ENCODE peak calls at places on chromosomes 12 and 14, in nine cellular contexts. X, V, O, G, F, H, I, Z and W are unnamed samples.
A peak's percentile ranks its signal among the peaks of the same experiment; 100 is the strongest.

GRCh38 chr14:61426048-61426447 is 104.7 kb downstream of the PRKCH start:
- DNase-seq in X (no peak), V (no peak), O (no peak), G (no peak), F (no peak), H (no peak), I (no peak), Z (no peak), W (no peak)

GRCh38 chr14:56760164-56760914 is 49.9 kb downstream of the OTX2 start:
- DNase-seq in X (no peak), V (no peak), O (no peak), G (no peak), F (no peak), H (no peak), I (no peak), Z (peak; percentile 66), W (peak; percentile 74)

GRCh38 chr14:37598085-37598972 is 2.9 kb downstream of the TTC6 start:
- DNase-seq in X (no peak), V (no peak), O (no peak), G (no peak), F (no peak), H (peak; percentile 69), I (no peak), Z (no peak), W (peak; percentile 49)

GRCh38 chr14:104116544-104117340 is 21.6 kb upstream of the KIF26A start:
- DNase-seq in X (peak; percentile 1), V (no peak), O (peak; percentile 30), G (no peak), F (no peak), H (peak; percentile 62), I (peak; percentile 75), Z (no peak), W (peak; percentile 6)

GRCh38 chr14:61438860-61439765 is 117.7 kb downstream of the PRKCH start:
- DNase-seq in X (peak; percentile 46), V (peak; percentile 44), O (no peak), G (no peak), F (peak; percentile 30), H (peak; percentile 76), I (no peak), Z (no peak), W (no peak)

GRCh38 chr14:39229222-39229543 is 4.5 kb upstream of the MIA2 start:
- DNase-seq in X (no peak), V (peak; percentile 67), O (no peak), G (no peak), F (no peak), H (no peak), I (no peak), Z (no peak), W (no peak)

GRCh38 chr12:29024117-29024516 is 125.0 kb upstream of the FAR2 start:
- DNase-seq in X (no peak), V (no peak), O (no peak), G (no peak), F (no peak), H (no peak), I (no peak), Z (no peak), W (no peak)

GRCh38 chr12:119230804-119231203 is 52.1 kb downstream of the HSPB8 start:
- DNase-seq in X (no peak), V (no peak), O (no peak), G (no peak), F (no peak), H (no peak), I (no peak), Z (no peak), W (no peak)

GRCh38 chr14:24132061-24132685 is 1.7 kb downstream of the FITM1 start:
- DNase-seq in X (no peak), V (peak; percentile 67), O (peak; percentile 36), G (no peak), F (peak; percentile 30), H (no peak), I (no peak), Z (peak; percentile 67), W (no peak)

GRCh38 chr12:93434305-93434704 is 7.4 kb downstream of the UBE2N start:
- DNase-seq in X (no peak), V (no peak), O (no peak), G (no peak), F (no peak), H (no peak), I (no peak), Z (no peak), W (no peak)

GRCh38 chr14:95545769-95546168 is 10.9 kb downstream of the GLRX5 start:
- DNase-seq in X (no peak), V (no peak), O (no peak), G (peak; percentile 71), F (no peak), H (peak; percentile 7), I (no peak), Z (no peak), W (no peak)

GRCh38 chr14:50666772-50667490 is 1.2 kb downstream of the SAV1 start:
- DNase-seq in X (peak; percentile 44), V (peak; percentile 57), O (no peak), G (no peak), F (peak; percentile 30), H (peak; percentile 83), I (no peak), Z (peak; percentile 42), W (peak; percentile 16)

GRCh38 chr14:74838141-74838540 is 37.8 kb downstream of the PROX2 start:
- DNase-seq in X (no peak), V (no peak), O (no peak), G (no peak), F (no peak), H (no peak), I (no peak), Z (no peak), W (no peak)

GRCh38 chr12:107990325-107990724 is 138.8 kb upstream of the WSCD2 start:
- DNase-seq in X (peak; percentile 18), V (no peak), O (peak; percentile 50), G (no peak), F (no peak), H (peak; percentile 90), I (no peak), Z (peak; percentile 24), W (peak; percentile 68)

GRCh38 chr12:75905975-75906374 is 125.6 kb downstream of the PHLDA1 start:
- DNase-seq in X (no peak), V (no peak), O (no peak), G (no peak), F (no peak), H (no peak), I (no peak), Z (no peak), W (no peak)

GRCh38 chr12:95217377-95218163 is at the start of the genes FGD6 and VEZT:
- DNase-seq in X (peak; percentile 99), V (peak; percentile 97), O (peak; percentile 99), G (peak; percentile 98), F (peak; percentile 98), H (peak; percentile 100), I (peak; percentile 99), Z (peak; percentile 98), W (peak; percentile 99)

DNA sequence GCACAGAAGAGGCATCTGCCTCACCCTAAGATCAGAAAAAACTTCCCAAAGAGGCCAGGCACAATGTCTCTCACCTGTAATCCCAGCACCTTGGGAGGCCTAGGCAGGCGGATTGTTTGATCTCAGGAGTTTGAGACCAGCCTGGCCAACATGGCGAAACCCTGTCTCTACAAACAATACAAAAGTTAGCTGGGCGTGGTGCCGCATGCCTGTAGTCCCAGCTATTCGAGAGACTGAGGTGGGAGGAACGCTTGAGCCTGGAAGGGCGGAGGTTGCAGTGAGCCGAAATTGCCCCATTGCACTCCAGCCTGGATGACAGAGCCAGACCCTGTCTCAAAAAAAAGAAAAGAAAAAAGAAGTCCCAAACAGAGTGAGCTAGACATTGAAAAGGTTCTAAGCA is 4.5 kb downstream of the ZBTB1 start:
- DNase-seq in X (no peak), V (no peak), O (no peak), G (no peak), F (no peak), H (peak; percentile 91), I (no peak), Z (no peak), W (no peak)
- H3K27ac ChIP-seq in X (no peak overlapping the region), V (no peak overlapping the region), O (no peak overlapping the region), G (no peak overlapping the region), F (no peak overlapping the region), H (no peak overlapping the region), I (no peak overlapping the region), Z (no peak overlapping the region), W (no peak overlapping the region)

GRCh38 chr14:101564444-101564776 is 3.1 kb downstream of the DIO3 start:
- DNase-seq in X (no peak), V (no peak), O (no peak), G (no peak), F (no peak), H (no peak), I (no peak), Z (no peak), W (no peak)
- H3K27me3 ChIP-seq in X (peaks cover 17% of the 10 kb centered on the region), V (peaks cover 15% of the 10 kb centered on the region), O (no peaks in the 10 kb centered on the region), G (peaks cover 66% of the 10 kb centered on the region), F (peaks cover 80% of the 10 kb centered on the region), H (peaks cover 69% of the 10 kb centered on the region), I (peaks cover 82% of the 10 kb centered on the region), Z (no peaks in the 10 kb centered on the region), W (peaks cover 91% of the 10 kb centered on the region)

GRCh38 chr12:68772714-68773113 is 26.7 kb downstream of the SLC35E3 start:
- DNase-seq in X (no peak), V (peak; percentile 49), O (no peak), G (no peak), F (no peak), H (no peak), I (no peak), Z (no peak), W (no peak)

GRCh38 chr12:68773582-68773981 is 27.6 kb downstream of the SLC35E3 start:
- DNase-seq in X (no peak), V (no peak), O (no peak), G (no peak), F (no peak), H (no peak), I (no peak), Z (no peak), W (no peak)

GRCh38 chr12:68768431-68768934 is 22.5 kb downstream of the SLC35E3 start:
- DNase-seq in X (no peak), V (no peak), O (no peak), G (no peak), F (no peak), H (no peak), I (no peak), Z (no peak), W (no peak)

GRCh38 chr12:68769941-68770340 is 24.0 kb downstream of the SLC35E3 start:
- DNase-seq in X (no peak), V (no peak), O (no peak), G (no peak), F (no peak), H (no peak), I (no peak), Z (no peak), W (no peak)

GRCh38 chr12:68771223-68771925 is 25.4 kb downstream of the SLC35E3 start:
- DNase-seq in X (no peak), V (no peak), O (no peak), G (no peak), F (no peak), H (no peak), I (no peak), Z (no peak), W (no peak)
- H3K27ac ChIP-seq in X (no peak overlapping the region), V (no peak overlapping the region), O (no peak overlapping the region), G (no peak overlapping the region), F (no peak overlapping the region), H (no peak overlapping the region), I (no peak overlapping the region), Z (no peak overlapping the region), W (no peak overlapping the region)

DNA sequence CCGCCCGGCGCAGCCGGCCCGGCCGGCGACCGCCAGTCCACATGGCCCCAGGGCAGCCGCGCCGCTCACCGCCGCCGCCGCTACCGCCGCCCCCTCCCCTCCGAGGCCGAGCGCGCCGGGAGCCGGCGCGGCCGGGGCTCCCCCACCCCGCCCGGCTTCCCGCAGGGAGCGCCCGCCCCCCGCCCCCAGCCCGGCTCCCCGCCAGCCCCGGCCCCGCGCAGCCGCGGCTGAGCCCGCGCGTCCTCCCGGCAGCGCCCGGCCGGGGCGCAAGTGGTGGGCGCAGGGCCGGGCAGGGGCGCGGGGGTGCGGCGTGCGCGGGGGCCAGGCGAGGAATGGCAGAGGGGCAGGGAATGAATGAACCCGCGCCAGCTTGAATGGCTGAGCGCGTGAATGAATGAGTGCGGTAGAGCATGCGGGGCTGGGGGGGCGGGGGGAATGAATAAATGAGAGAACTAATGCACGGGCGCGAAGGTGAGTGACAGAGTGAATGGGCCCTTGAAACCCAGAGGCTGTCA is at the start of gene BEGAIN:
- DNase-seq in X (no peak), V (no peak), O (no peak), G (no peak), F (no peak), H (peak; percentile 53), I (no peak), Z (no peak), W (no peak)
- H3K27me3 ChIP-seq in X (no peaks in the 10 kb centered on the region), V (peaks cover 14% of the 10 kb centered on the region), O (no peaks in the 10 kb centered on the region), G (peaks cover 35% of the 10 kb centered on the region), F (peaks cover 55% of the 10 kb centered on the region), H (peaks cover 60% of the 10 kb centered on the region), I (peaks cover 52% of the 10 kb centered on the region), Z (peaks cover 14% of the 10 kb centered on the region), W (no peaks in the 10 kb centered on the region)